ENCODE peak calls at places on chromosome 2, in four cellular contexts. F is K562, I is A549, A is HepG2. Z is an unnamed sample.

GRCh38 chr2:164669291-164669690 is 48.0 kb upstream of the GRB14 start:
- DNase-seq in F (no peak), I (no peak), A (no peak), Z (no peak)

GRCh38 chr2:239291505-239292350 is 109.1 kb downstream of the HDAC4 start:
- DNase-seq in F (no peak), I (no peak), A (no peak), Z (peak)

GRCh38 chr2:98164256-98164655 is 77.3 kb downstream of the VWA3B start:
- DNase-seq in F (no peak), I (no peak), A (no peak), Z (no peak)

GRCh38 chr2:69807821-69808540 is 21.5 kb upstream of the GMCL1 start:
- DNase-seq in F (no peak), I (no peak), A (no peak), Z (no peak)

GRCh38 chr2:108612153-108612513 is 77.9 kb downstream of the LIMS1 start:
- DNase-seq in F (no peak), I (no peak), A (no peak), Z (no peak)

GRCh38 chr2:38474058-38474457 is 97.0 kb upstream of the ATL2 start:
- DNase-seq in F (no peak), I (no peak), A (no peak), Z (no peak)

GRCh38 chr2:233990261-233990798 is 60.2 kb upstream of the SPP2 start:
- DNase-seq in F (no peak), I (no peak), A (no peak), Z (no peak)

GRCh38 chr2:19863303-19864041 is 38.3 kb downstream of the TTC32 start:
- DNase-seq in F (peak), I (peak), A (peak), Z (peak)

GRCh38 chr2:165274698-165275097 is 35.5 kb downstream of the SCN2A start:
- DNase-seq in F (no peak), I (no peak), A (no peak), Z (no peak)

GRCh38 chr2:168246483-168247340 is 683 bp downstream of the STK39 start:
- DNase-seq in F (peak), I (peak), A (peak), Z (peak)

GRCh38 chr2:223058952-223059716 is 7.1 kb downstream of the KCNE4 start:
- DNase-seq in F (peak), I (peak), A (peak), Z (no peak)

GRCh38 chr2:108536133-108536780 is 2.0 kb downstream of the LIMS1 start:
- DNase-seq in F (no peak), I (peak), A (peak), Z (no peak)

GRCh38 chr2:138090330-138090729 is 126.1 kb downstream of the HNMT start:
- DNase-seq in F (peak), I (peak), A (peak), Z (no peak)

GRCh38 chr2:24269270-24269669 is 91.1 kb downstream of the ITSN2 start:
- DNase-seq in F (no peak), I (peak), A (peak), Z (no peak)

GRCh38 chr2:156331572-156332451 is 709 bp downstream of the NR4A2 start:
- DNase-seq in F (peak), I (peak), A (no peak), Z (no peak)

GRCh38 chr2:61727746-61728145 is 126.1 kb downstream of the FAM161A start:
- DNase-seq in F (no peak), I (no peak), A (no peak), Z (no peak)

DNA sequence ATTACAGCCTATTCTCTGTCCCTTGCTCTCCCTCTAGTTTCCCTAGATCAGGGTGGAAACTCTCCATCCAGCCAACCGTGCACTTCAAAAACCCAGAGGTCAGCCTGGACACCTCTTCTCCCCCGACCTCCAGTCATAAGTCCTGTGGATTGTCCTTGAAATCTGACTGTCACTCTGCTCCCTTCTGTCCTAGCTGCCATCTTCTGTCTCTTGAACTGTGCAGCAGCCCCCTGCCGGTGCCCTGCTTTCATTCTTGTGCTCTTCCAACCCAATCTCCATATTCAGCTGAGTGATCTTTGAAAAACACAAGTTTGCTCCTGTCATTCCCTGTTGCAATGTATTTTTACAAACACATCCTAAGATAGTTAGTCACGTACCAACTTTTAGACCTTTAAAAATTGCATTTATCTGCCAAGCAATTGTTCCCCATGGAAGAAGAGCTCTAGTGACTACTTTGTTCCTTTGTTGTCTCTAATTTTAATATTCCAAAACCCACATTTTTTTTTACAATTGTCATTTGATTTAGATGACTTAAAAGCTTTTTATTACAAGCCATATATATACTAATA is 254.3 kb downstream of the CAMKMT start:
- DNase-seq in F (no peak), I (no peak), A (no peak), Z (no peak)
- TF ChIP-seq HMGXB4 in F (no peak), I (no peak), A (no peak), Z (no peak)

GRCh38 chr2:217804786-217805678 is 197.8 kb downstream of the TNS1 start:
- DNase-seq in F (no peak), I (no peak), A (no peak), Z (no peak)
- TF ChIP-seq ESRRA in F (no peak), I (no peak), A (no peak), Z (peak)

DNA sequence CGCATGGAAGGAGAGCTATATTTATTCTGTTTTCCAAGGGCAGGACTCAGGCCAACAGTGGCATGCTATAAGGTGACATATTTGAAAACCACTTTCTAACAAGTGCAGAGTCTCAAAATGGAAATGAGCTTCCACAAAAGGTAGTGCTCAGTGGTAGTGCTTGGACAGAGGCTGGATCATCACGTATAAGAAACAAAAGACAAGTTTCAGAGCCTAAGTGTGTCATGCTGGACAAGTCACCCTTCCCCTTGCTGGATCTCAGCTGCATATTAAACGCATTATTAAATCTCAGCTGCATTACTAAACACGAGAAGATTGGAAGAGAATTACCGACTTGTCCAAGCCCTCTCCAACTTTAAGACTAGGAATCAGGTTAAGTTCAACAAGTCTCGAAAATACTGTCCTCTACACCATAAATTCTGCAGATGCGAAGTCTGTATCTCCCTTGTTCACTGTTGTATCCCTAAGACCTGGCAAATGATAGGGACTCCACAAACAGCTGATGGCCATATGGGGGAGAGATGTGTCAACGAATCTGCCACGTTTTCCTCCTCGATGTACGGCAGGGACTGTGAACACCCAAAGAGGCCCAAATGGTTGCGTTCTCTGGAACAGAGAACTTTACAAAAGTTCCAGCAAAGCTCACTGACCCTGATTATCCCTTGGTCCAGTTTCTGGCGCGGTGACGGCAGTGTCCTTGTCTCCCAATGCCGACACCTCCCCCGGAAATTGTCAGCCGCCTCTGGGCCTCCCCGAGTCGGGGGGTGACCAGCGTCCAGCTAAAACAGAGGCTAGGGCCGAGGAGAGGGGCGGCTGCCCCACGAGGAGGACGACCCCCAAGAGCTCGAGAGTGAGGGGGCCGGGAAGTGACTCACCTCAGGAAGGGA is 611 bp downstream of the NOL10 start:
- DNase-seq in F (peak), I (no peak), A (no peak), Z (no peak)
- TF ChIP-seq HMGXB4 in F (no peak), I (no peak), A (no peak), Z (no peak)

GRCh38 chr2:172012688-172013358 is 13.1 kb downstream of the METAP1D start:
- DNase-seq in F (no peak), I (no peak), A (peak), Z (peak)
- TF ChIP-seq ESRRA in F (no peak), I (no peak), A (no peak), Z (no peak)

GRCh38 chr2:237818066-237818473 is 19.5 kb downstream of the RBM44 start:
- DNase-seq in F (no peak), I (no peak), A (no peak), Z (no peak)
- TF ChIP-seq HMGXB4 in F (no peak), I (no peak), A (no peak), Z (no peak)

DNA sequence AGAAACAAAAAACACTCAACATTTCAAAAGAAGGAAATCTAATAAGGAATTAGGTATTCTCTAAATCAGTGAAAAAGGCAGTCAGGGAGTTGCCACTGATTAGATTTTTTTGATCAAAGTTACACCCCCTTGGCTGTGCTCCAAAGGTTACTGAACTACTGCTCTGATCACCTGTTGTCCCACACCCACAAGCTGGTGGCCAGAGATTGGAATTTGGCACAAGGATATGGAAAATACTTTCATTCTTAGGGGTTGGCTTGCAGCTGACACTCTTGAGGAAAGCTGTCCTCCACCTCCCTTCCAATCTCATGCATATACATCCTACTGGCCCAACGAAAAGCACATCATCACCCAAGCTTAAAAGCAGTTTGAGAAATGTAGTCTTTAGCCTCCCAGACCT is 329.5 kb upstream of the CHAC2 start:
- DNase-seq in F (no peak), I (no peak), A (no peak), Z (no peak)
- TF ChIP-seq ESRRA in F (no peak), I (no peak), A (no peak), Z (no peak)

GRCh38 chr2:15043336-15044058 is 411.0 kb downstream of the LRATD1 start:
- DNase-seq in F (no peak), I (no peak), A (no peak), Z (no peak)

GRCh38 chr2:15040429-15041084 is 408.0 kb downstream of the LRATD1 start:
- DNase-seq in F (no peak), I (no peak), A (no peak), Z (no peak)

GRCh38 chr2:15038373-15039364 is 406.2 kb downstream of the LRATD1 start:
- DNase-seq in F (no peak), I (no peak), A (no peak), Z (no peak)

GRCh38 chr2:15041429-15041837 is 408.9 kb downstream of the LRATD1 start:
- DNase-seq in F (no peak), I (no peak), A (no peak), Z (no peak)

DNA sequence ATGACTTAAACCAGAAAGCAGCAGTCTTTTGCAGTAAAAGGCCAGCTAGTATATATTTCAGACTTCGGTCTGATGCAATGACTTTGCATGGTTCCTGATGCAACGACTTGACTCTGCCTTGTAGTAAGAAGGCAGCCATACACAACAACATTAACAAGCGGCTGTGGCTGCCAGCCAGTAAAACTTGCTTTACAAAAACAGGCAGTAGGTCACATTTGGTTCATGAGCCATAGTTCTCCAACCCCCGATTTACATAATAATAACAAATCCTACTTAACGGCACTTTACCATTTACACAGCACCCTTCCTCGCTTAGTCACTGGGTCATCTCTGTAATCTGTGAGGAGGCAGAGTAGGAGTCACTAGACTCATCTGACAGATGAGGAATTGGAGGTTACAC is 410.3 kb downstream of the LRATD1 start:
- DNase-seq in F (no peak), I (no peak), A (no peak), Z (no peak)
- TF ChIP-seq HMGXB4 in F (no peak), I (no peak), A (no peak), Z (no peak)